ENCODE peak calls at places on chromosomes 11 and 22, in six cellular contexts. One of them, this sample, is unnamed.

GRCh38 chr11:47858169-47858543 is 10.0 kb upstream of the NUP160 start:
- DNase-seq in uterus: peak
- DNase-seq in H9: no peak
- DNase-seq in heart right ventricle: no peak
- DNase-seq in lower lobe of right lung: no peak
- DNase-seq in CD4-positive, alpha-beta memory T cell: no peak
- DNase-seq in this sample: no peak

GRCh38 chr11:34262601-34263081 is 95.2 kb downstream of the ABTB2 start:
- DNase-seq in uterus: no peak
- DNase-seq in H9: no peak
- DNase-seq in heart right ventricle: no peak
- DNase-seq in CD4-positive, alpha-beta memory T cell: no peak
- DNase-seq in lower lobe of right lung: no peak
- DNase-seq in this sample: no peak

GRCh38 chr11:101045415-101045814 is 84.2 kb downstream of the PGR start:
- DNase-seq in lower lobe of right lung: no peak
- DNase-seq in CD4-positive, alpha-beta memory T cell: no peak
- DNase-seq in heart right ventricle: no peak
- DNase-seq in uterus: no peak
- DNase-seq in H9: no peak
- DNase-seq in this sample: no peak

GRCh38 chr11:129190087-129190486 is 2.0 kb downstream of the ARHGAP32 start:
- DNase-seq in H9: no peak
- DNase-seq in CD4-positive, alpha-beta memory T cell: no peak
- DNase-seq in lower lobe of right lung: no peak
- DNase-seq in uterus: no peak
- DNase-seq in heart right ventricle: no peak
- DNase-seq in this sample: no peak

GRCh38 chr22:20032407-20032991 is 11.6 kb downstream of the TANGO2 start:
- DNase-seq in uterus: no peak
- DNase-seq in heart right ventricle: no peak
- DNase-seq in H9: no peak
- DNase-seq in CD4-positive, alpha-beta memory T cell: no peak
- DNase-seq in lower lobe of right lung: no peak
- DNase-seq in this sample: no peak

GRCh38 chr11:128908391-128909246 is 17.5 kb downstream of the KCNJ5 start:
- DNase-seq in H9: no peak
- DNase-seq in heart right ventricle: peak
- DNase-seq in uterus: peak
- DNase-seq in CD4-positive, alpha-beta memory T cell: no peak
- DNase-seq in lower lobe of right lung: peak
- DNase-seq in this sample: peak

GRCh38 chr11:114059278-114059983 is at the start of gene ZBTB16:
- DNase-seq in uterus: peak
- DNase-seq in H9: peak
- DNase-seq in heart right ventricle: peak
- DNase-seq in lower lobe of right lung: peak
- DNase-seq in CD4-positive, alpha-beta memory T cell: peak
- DNase-seq in this sample: peak

GRCh38 chr11:129320485-129320884 is 55.2 kb upstream of the BARX2 start:
- DNase-seq in CD4-positive, alpha-beta memory T cell: no peak
- DNase-seq in H9: no peak
- DNase-seq in heart right ventricle: no peak
- DNase-seq in uterus: no peak
- DNase-seq in lower lobe of right lung: no peak
- DNase-seq in this sample: no peak

GRCh38 chr11:10379433-10379832 is 74.6 kb downstream of the ADM start:
- DNase-seq in heart right ventricle: no peak
- DNase-seq in lower lobe of right lung: no peak
- DNase-seq in H9: no peak
- DNase-seq in uterus: no peak
- DNase-seq in CD4-positive, alpha-beta memory T cell: no peak
- DNase-seq in this sample: no peak

GRCh38 chr11:74019860-74020259 is 11.0 kb upstream of the UCP3 start:
- DNase-seq in CD4-positive, alpha-beta memory T cell: no peak
- DNase-seq in uterus: no peak
- DNase-seq in lower lobe of right lung: no peak
- DNase-seq in H9: no peak
- DNase-seq in heart right ventricle: no peak
- DNase-seq in this sample: no peak

DNA sequence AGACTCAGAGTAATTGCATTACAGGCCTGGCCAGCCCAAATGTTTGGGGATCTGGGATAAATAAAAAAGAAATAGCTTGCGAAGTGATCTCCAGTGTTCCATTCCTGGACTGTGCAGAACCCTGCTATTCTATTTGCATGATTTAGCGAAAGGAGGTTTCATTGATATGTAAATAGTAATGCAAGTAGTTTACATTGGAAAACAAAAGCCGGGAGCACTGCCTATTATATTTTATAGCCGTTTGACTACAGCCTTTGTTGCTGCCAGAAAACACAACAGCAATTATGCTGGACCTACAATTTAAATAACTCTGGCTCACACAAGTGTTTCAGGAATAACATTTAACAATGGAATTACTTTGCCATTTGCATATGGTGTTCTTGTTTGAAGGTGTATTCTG is 315.2 kb downstream of the BRD1 start:
- DNase-seq in CD4-positive, alpha-beta memory T cell: no peak
- DNase-seq in uterus: no peak
- DNase-seq in lower lobe of right lung: no peak
- DNase-seq in heart right ventricle: no peak
- DNase-seq in H9: no peak
- DNase-seq in this sample: no peak
- H3K27ac ChIP-seq in CD4-positive, alpha-beta memory T cell: no peak
- H3K27ac ChIP-seq in uterus: no peak
- H3K27ac ChIP-seq in lower lobe of right lung: no peak
- H3K27ac ChIP-seq in heart right ventricle: no peak
- H3K27ac ChIP-seq in H9: no peak
- H3K27ac ChIP-seq in this sample: no peak

GRCh38 chr22:46758867-46759290 is 3.6 kb upstream of the TBC1D22A start:
- DNase-seq in heart right ventricle: no peak
- DNase-seq in uterus: no peak
- DNase-seq in H9: peak
- DNase-seq in CD4-positive, alpha-beta memory T cell: peak
- DNase-seq in lower lobe of right lung: peak
- DNase-seq in this sample: no peak
- H3K27ac ChIP-seq in heart right ventricle: peak
- H3K27ac ChIP-seq in uterus: no peak
- H3K27ac ChIP-seq in H9: no peak
- H3K27ac ChIP-seq in CD4-positive, alpha-beta memory T cell: no peak
- H3K27ac ChIP-seq in lower lobe of right lung: no peak
- H3K27ac ChIP-seq in this sample: peak

GRCh38 chr11:16953620-16954019 is 60.6 kb downstream of the PLEKHA7 start:
- DNase-seq in heart right ventricle: no peak
- DNase-seq in uterus: no peak
- DNase-seq in lower lobe of right lung: no peak
- DNase-seq in CD4-positive, alpha-beta memory T cell: no peak
- DNase-seq in H9: no peak
- DNase-seq in this sample: no peak

GRCh38 chr11:16958833-16959232 is 55.4 kb downstream of the PLEKHA7 start:
- DNase-seq in H9: no peak
- DNase-seq in heart right ventricle: no peak
- DNase-seq in uterus: no peak
- DNase-seq in CD4-positive, alpha-beta memory T cell: no peak
- DNase-seq in lower lobe of right lung: peak
- DNase-seq in this sample: no peak

GRCh38 chr11:16960250-16960649 is 54.0 kb downstream of the PLEKHA7 start:
- DNase-seq in H9: no peak
- DNase-seq in heart right ventricle: no peak
- DNase-seq in CD4-positive, alpha-beta memory T cell: no peak
- DNase-seq in lower lobe of right lung: no peak
- DNase-seq in uterus: no peak
- DNase-seq in this sample: no peak

GRCh38 chr11:16959528-16960100 is 54.6 kb downstream of the PLEKHA7 start:
- DNase-seq in H9: no peak
- DNase-seq in lower lobe of right lung: no peak
- DNase-seq in heart right ventricle: no peak
- DNase-seq in uterus: no peak
- DNase-seq in CD4-positive, alpha-beta memory T cell: no peak
- DNase-seq in this sample: no peak

GRCh38 chr11:16956538-16957153 is 57.6 kb downstream of the PLEKHA7 start:
- DNase-seq in heart right ventricle: no peak
- DNase-seq in H9: no peak
- DNase-seq in uterus: no peak
- DNase-seq in CD4-positive, alpha-beta memory T cell: no peak
- DNase-seq in lower lobe of right lung: no peak
- DNase-seq in this sample: no peak
- H3K27ac ChIP-seq in heart right ventricle: no peak
- H3K27ac ChIP-seq in H9: no peak
- H3K27ac ChIP-seq in uterus: no peak
- H3K27ac ChIP-seq in CD4-positive, alpha-beta memory T cell: no peak
- H3K27ac ChIP-seq in lower lobe of right lung: no peak
- H3K27ac ChIP-seq in this sample: no peak

GRCh38 chr11:68837583-68838571 is 3.8 kb downstream of the CPT1A start:
- DNase-seq in H9: no peak
- DNase-seq in lower lobe of right lung: no peak
- DNase-seq in CD4-positive, alpha-beta memory T cell: no peak
- DNase-seq in uterus: no peak
- DNase-seq in heart right ventricle: no peak
- DNase-seq in this sample: no peak
- H3K27ac ChIP-seq in H9: no peak
- H3K27ac ChIP-seq in lower lobe of right lung: peak
- H3K27ac ChIP-seq in CD4-positive, alpha-beta memory T cell: peak
- H3K27ac ChIP-seq in uterus: peak
- H3K27ac ChIP-seq in heart right ventricle: peak
- H3K27ac ChIP-seq in this sample: peak

GRCh38 chr22:36471341-36471821 is 10.1 kb downstream of the TXN2 start:
- DNase-seq in lower lobe of right lung: no peak
- DNase-seq in heart right ventricle: no peak
- DNase-seq in H9: no peak
- DNase-seq in uterus: no peak
- DNase-seq in CD4-positive, alpha-beta memory T cell: no peak
- DNase-seq in this sample: no peak

GRCh38 chr22:36469094-36469710 is 12.2 kb downstream of the TXN2 start:
- DNase-seq in H9: no peak
- DNase-seq in lower lobe of right lung: no peak
- DNase-seq in heart right ventricle: no peak
- DNase-seq in CD4-positive, alpha-beta memory T cell: no peak
- DNase-seq in uterus: no peak
- DNase-seq in this sample: no peak

GRCh38 chr22:36472689-36473088 is 8.8 kb downstream of the TXN2 start:
- DNase-seq in CD4-positive, alpha-beta memory T cell: no peak
- DNase-seq in lower lobe of right lung: no peak
- DNase-seq in H9: no peak
- DNase-seq in heart right ventricle: no peak
- DNase-seq in uterus: no peak
- DNase-seq in this sample: no peak

GRCh38 chr22:36470162-36470993 is 11.1 kb downstream of the TXN2 start:
- DNase-seq in heart right ventricle: peak
- DNase-seq in lower lobe of right lung: peak
- DNase-seq in H9: peak
- DNase-seq in uterus: peak
- DNase-seq in CD4-positive, alpha-beta memory T cell: peak
- DNase-seq in this sample: peak

DNA sequence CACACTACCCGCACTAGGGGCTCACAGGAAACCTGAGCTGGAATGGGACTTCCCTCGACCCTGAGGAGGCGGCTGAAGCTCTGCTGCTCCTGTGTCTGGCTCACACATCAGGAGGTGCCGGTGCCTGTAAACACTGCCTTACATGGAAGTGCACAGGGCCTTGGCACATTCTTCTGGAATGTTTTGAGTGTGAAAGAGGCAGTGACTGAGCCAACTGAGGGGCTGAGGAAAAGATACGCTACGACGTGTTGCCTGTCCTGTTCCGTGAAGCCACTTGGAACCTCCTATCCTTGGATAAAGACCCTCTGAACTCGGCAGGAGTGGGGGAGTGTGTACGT is 10.5 kb downstream of the TXN2 start:
- DNase-seq in H9: no peak
- DNase-seq in lower lobe of right lung: no peak
- DNase-seq in CD4-positive, alpha-beta memory T cell: no peak
- DNase-seq in uterus: peak
- DNase-seq in heart right ventricle: no peak
- DNase-seq in this sample: no peak
- H3K27ac ChIP-seq in H9: no peak
- H3K27ac ChIP-seq in lower lobe of right lung: peak
- H3K27ac ChIP-seq in CD4-positive, alpha-beta memory T cell: no peak
- H3K27ac ChIP-seq in uterus: peak
- H3K27ac ChIP-seq in heart right ventricle: no peak
- H3K27ac ChIP-seq in this sample: no peak

GRCh38 chr22:37629928-37630327 is 9.5 kb upstream of the SH3BP1 start:
- DNase-seq in uterus: no peak
- DNase-seq in heart right ventricle: no peak
- DNase-seq in CD4-positive, alpha-beta memory T cell: no peak
- DNase-seq in lower lobe of right lung: no peak
- DNase-seq in H9: no peak
- DNase-seq in this sample: no peak
- H3K27ac ChIP-seq in uterus: no peak
- H3K27ac ChIP-seq in heart right ventricle: no peak
- H3K27ac ChIP-seq in CD4-positive, alpha-beta memory T cell: no peak
- H3K27ac ChIP-seq in lower lobe of right lung: no peak
- H3K27ac ChIP-seq in H9: no peak
- H3K27ac ChIP-seq in this sample: no peak

DNA sequence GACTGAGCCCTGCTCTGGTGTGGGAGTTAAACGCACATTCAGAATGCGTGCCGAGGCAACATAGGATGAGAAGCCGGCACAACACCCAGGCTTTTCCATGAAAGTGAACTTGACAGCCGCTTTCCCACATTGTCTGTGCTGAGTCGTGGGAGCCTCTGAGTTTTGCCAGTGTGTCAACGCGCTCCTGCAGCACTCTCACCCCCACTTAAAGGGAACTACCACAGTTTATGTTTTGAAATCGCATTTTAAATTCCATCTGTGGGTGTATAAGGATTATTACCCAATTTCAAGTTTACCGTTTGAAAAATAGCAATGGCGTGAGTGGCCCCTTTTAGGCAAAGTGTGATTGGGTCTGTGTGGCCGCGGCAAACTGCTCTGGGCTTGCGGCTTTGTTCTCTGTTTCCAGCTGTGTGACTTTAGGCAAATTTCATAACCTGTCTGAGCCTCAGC is 81.5 kb downstream of the FBLN1 start:
- DNase-seq in lower lobe of right lung: peak
- DNase-seq in CD4-positive, alpha-beta memory T cell: no peak
- DNase-seq in heart right ventricle: no peak
- DNase-seq in uterus: no peak
- DNase-seq in H9: no peak
- DNase-seq in this sample: no peak
- H3K27ac ChIP-seq in lower lobe of right lung: no peak
- H3K27ac ChIP-seq in CD4-positive, alpha-beta memory T cell: no peak
- H3K27ac ChIP-seq in heart right ventricle: no peak
- H3K27ac ChIP-seq in uterus: peak
- H3K27ac ChIP-seq in H9: no peak
- H3K27ac ChIP-seq in this sample: no peak